ENCODE peak calls at places on chromosome 15, in eight cellular contexts. M is B cell, C is GM12865, R is HTR-8/SVneo, L is T-helper 17 cell, X is T-helper 2 cell, S is NCI-H345, J is NCI-H187. I is an unnamed sample.

GRCh38 chr15:82911458-82911857 is 41.1 kb downstream of the HOMER2 start:
- DNase-seq in M (no peak), C (no peak), R (no peak), L (no peak), X (no peak), S (no peak), J (no peak), I (no peak)

GRCh38 chr15:80609512-80609946 is 85.6 kb upstream of the ABHD17C start:
- DNase-seq in M (no peak), C (no peak), R (no peak), L (no peak), X (no peak), S (no peak), J (no peak), I (no peak)

GRCh38 chr15:100058458-100058857 is 283.3 kb downstream of the ADAMTS17 start:
- DNase-seq in M (no peak), C (no peak), R (no peak), L (no peak), X (no peak), S (no peak), J (no peak), I (no peak)

GRCh38 chr15:96366526-96366877 is 36.0 kb downstream of the NR2F2 start:
- DNase-seq in M (no peak), C (no peak), R (no peak), L (no peak), X (no peak), S (no peak), J (no peak), I (no peak)

GRCh38 chr15:67917636-67918035 is 77.8 kb upstream of the RNU6-1 start:
- DNase-seq in M (no peak), C (no peak), R (no peak), L (no peak), X (no peak), S (no peak), J (no peak), I (no peak)

GRCh38 chr15:92653366-92653765 is 2.2 kb downstream of the FAM174B start:
- DNase-seq in M (no peak), C (no peak), R (no peak), L (no peak), X (no peak), S (no peak), J (no peak), I (no peak)

GRCh38 chr15:60815321-60815720 is 336.4 kb upstream of the ICE2 start:
- DNase-seq in M (no peak), C (no peak), R (no peak), L (no peak), X (no peak), S (no peak), J (no peak), I (no peak)

GRCh38 chr15:31237042-31237324 is 89.7 kb upstream of the KLF13 start:
- DNase-seq in M (no peak), C (no peak), R (no peak), L (no peak), X (no peak), S (peak), J (no peak), I (no peak)

GRCh38 chr15:100999369-100999768 is 80.2 kb downstream of the LRRK1 start:
- DNase-seq in M (no peak), C (no peak), R (no peak), L (no peak), X (no peak), S (no peak), J (no peak), I (no peak)

GRCh38 chr15:69685524-69686452 is 233.2 kb downstream of the RPLP1 start:
- DNase-seq in M (peak), C (no peak), R (no peak), L (no peak), X (no peak), S (peak), J (peak), I (no peak)

GRCh38 chr15:75203017-75203907 is 1.6 kb downstream of the C15orf39 start:
- DNase-seq in M (no peak), C (no peak), R (no peak), L (no peak), X (no peak), S (no peak), J (no peak), I (no peak)

GRCh38 chr15:29056839-29057450 is 171.2 kb downstream of the APBA2 start:
- DNase-seq in M (no peak), C (no peak), R (no peak), L (no peak), X (no peak), S (no peak), J (no peak), I (no peak)

GRCh38 chr15:63396546-63396939 is 14.9 kb upstream of the CA12 start:
- DNase-seq in M (no peak), C (no peak), R (no peak), L (no peak), X (no peak), S (peak), J (peak), I (no peak)

GRCh38 chr15:58459562-58459961 is 27.8 kb downstream of the LIPC start:
- DNase-seq in M (no peak), C (no peak), R (no peak), L (no peak), X (no peak), S (no peak), J (no peak), I (no peak)

GRCh38 chr15:71261934-71262333 is 146.7 kb downstream of the THSD4 start:
- DNase-seq in M (no peak), C (no peak), R (no peak), L (no peak), X (no peak), S (no peak), J (no peak), I (no peak)

GRCh38 chr15:74451861-74452835 is 8.8 kb downstream of the UBL7 start:
- DNase-seq in M (no peak), C (no peak), R (no peak), L (no peak), X (no peak), S (no peak), J (peak), I (no peak)

GRCh38 chr15:65434201-65434600 is 11.5 kb upstream of the IGDCC4 start:
- DNase-seq in M (no peak), C (no peak), R (no peak), L (no peak), X (no peak), S (no peak), J (no peak), I (no peak)

GRCh38 chr15:46917853-46918252 is 799.5 kb upstream of the SEMA6D start:
- DNase-seq in M (no peak), C (no peak), R (no peak), L (no peak), X (no peak), S (no peak), J (no peak), I (no peak)

GRCh38 chr15:51349156-51349844 is 7.8 kb downstream of the GLDN start:
- DNase-seq in M (no peak), C (no peak), R (no peak), L (no peak), X (no peak), S (no peak), J (no peak), I (no peak)

GRCh38 chr15:77503240-77503639 is 82.6 kb downstream of the HMG20A start:
- DNase-seq in M (no peak), C (no peak), R (no peak), L (no peak), X (no peak), S (no peak), J (no peak), I (no peak)

GRCh38 chr15:37262922-37263608 is 162.7 kb upstream of the MEIS2 start:
- DNase-seq in M (no peak), C (no peak), R (no peak), L (no peak), X (no peak), S (no peak), J (no peak), I (no peak)

GRCh38 chr15:95884276-95884675 is 446.2 kb upstream of the NR2F2 start:
- DNase-seq in M (no peak), C (no peak), R (no peak), L (no peak), X (no peak), S (no peak), J (no peak), I (no peak)

GRCh38 chr15:33330931-33331330 is 20.2 kb downstream of the RYR3 start:
- DNase-seq in M (no peak), C (no peak), R (no peak), L (no peak), X (no peak), S (no peak), J (no peak), I (no peak)

GRCh38 chr15:95208071-95208470 is 976.7 kb downstream of the MCTP2 start:
- DNase-seq in M (no peak), C (no peak), R (no peak), L (no peak), X (no peak), S (no peak), J (no peak), I (no peak)

GRCh38 chr15:80487884-80488283 is 83.7 kb downstream of the ARNT2 start:
- DNase-seq in M (no peak), C (no peak), R (no peak), L (no peak), X (no peak), S (no peak), J (no peak), I (no peak)

GRCh38 chr15:81398910-81399551 is 25.0 kb upstream of the TMC3 start:
- DNase-seq in M (no peak), C (no peak), R (no peak), L (no peak), X (no peak), S (no peak), J (no peak), I (no peak)

GRCh38 chr15:60228096-60228495 is 169.7 kb downstream of the ANXA2 start:
- DNase-seq in M (no peak), C (no peak), R (no peak), L (no peak), X (no peak), S (no peak), J (no peak), I (no peak)

GRCh38 chr15:98442379-98442833 is 205.9 kb upstream of the IGF1R start:
- DNase-seq in M (no peak), C (peak), R (peak), L (peak), X (no peak), S (peak), J (peak), I (no peak)

GRCh38 chr15:47820780-47821319 is 103.5 kb downstream of the SEMA6D start:
- DNase-seq in M (no peak), C (peak), R (peak), L (no peak), X (no peak), S (peak), J (no peak), I (no peak)

GRCh38 chr15:64503640-64504039 is 43.3 kb downstream of the ZNF609 start:
- DNase-seq in M (no peak), C (peak), R (no peak), L (no peak), X (no peak), S (no peak), J (no peak), I (no peak)

GRCh38 chr15:27850961-27851636 is 248.0 kb downstream of the OCA2 start:
- DNase-seq in M (no peak), C (no peak), R (no peak), L (no peak), X (no peak), S (no peak), J (no peak), I (no peak)

GRCh38 chr15:83487519-83487918 is 40.4 kb downstream of the SH3GL3 start:
- DNase-seq in M (no peak), C (no peak), R (no peak), L (no peak), X (no peak), S (no peak), J (no peak), I (no peak)

GRCh38 chr15:76823903-76824302 is 81.2 kb downstream of the SCAPER start:
- DNase-seq in M (no peak), C (no peak), R (no peak), L (no peak), X (no peak), S (peak), J (peak), I (no peak)

GRCh38 chr15:29268706-29269484 is 727 bp downstream of the NSMCE3 start:
- DNase-seq in M (peak), C (peak), R (peak), L (peak), X (no peak), S (no peak), J (no peak), I (no peak)